ENCODE peak calls at places on chromosomes 1 and 21, in seven cellular contexts. One of them, this sample, is unnamed. For H3K36me3, the result is how much of the 10 kb centered on the place peaks cover.

GRCh38 chr1:38039386-38039933 is 7.1 kb downstream of the POU3F1 start:
- DNase-seq in HCT116: no peak
- DNase-seq in A673: peak
- DNase-seq in brain microvascular endothelial cell: no peak
- DNase-seq in prostate gland: no peak
- DNase-seq in heart left ventricle: no peak
- DNase-seq in esophagus muscularis mucosa: no peak
- DNase-seq in this sample: no peak

GRCh38 chr1:10626781-10627410 is 152.1 kb downstream of the PEX14 start:
- DNase-seq in HCT116: no peak
- DNase-seq in A673: no peak
- DNase-seq in brain microvascular endothelial cell: no peak
- DNase-seq in prostate gland: no peak
- DNase-seq in heart left ventricle: no peak
- DNase-seq in esophagus muscularis mucosa: no peak
- DNase-seq in this sample: peak

GRCh38 chr1:156060937-156061636 is at the start of gene RAB25:
- DNase-seq in HCT116: peak
- DNase-seq in A673: peak
- DNase-seq in brain microvascular endothelial cell: no peak
- DNase-seq in prostate gland: peak
- DNase-seq in heart left ventricle: peak
- DNase-seq in esophagus muscularis mucosa: no peak
- DNase-seq in this sample: peak

GRCh38 chr1:206608108-206608698 is 4.1 kb downstream of the EIF2D start:
- DNase-seq in HCT116: peak
- DNase-seq in A673: peak
- DNase-seq in brain microvascular endothelial cell: peak
- DNase-seq in prostate gland: no peak
- DNase-seq in heart left ventricle: no peak
- DNase-seq in esophagus muscularis mucosa: no peak
- DNase-seq in this sample: peak

GRCh38 chr1:60149254-60149653 is 75.7 kb upstream of the C1orf87 start:
- DNase-seq in HCT116: no peak
- DNase-seq in A673: peak
- DNase-seq in brain microvascular endothelial cell: no peak
- DNase-seq in prostate gland: peak
- DNase-seq in heart left ventricle: peak
- DNase-seq in esophagus muscularis mucosa: no peak
- DNase-seq in this sample: peak

GRCh38 chr1:46577671-46578070 is 26.2 kb upstream of the KNCN start:
- DNase-seq in HCT116: no peak
- DNase-seq in A673: no peak
- DNase-seq in brain microvascular endothelial cell: no peak
- DNase-seq in prostate gland: no peak
- DNase-seq in heart left ventricle: no peak
- DNase-seq in esophagus muscularis mucosa: no peak
- DNase-seq in this sample: no peak

GRCh38 chr1:63949965-63950364 is 176.1 kb downstream of the ROR1 start:
- DNase-seq in HCT116: no peak
- DNase-seq in A673: no peak
- DNase-seq in brain microvascular endothelial cell: no peak
- DNase-seq in prostate gland: no peak
- DNase-seq in heart left ventricle: no peak
- DNase-seq in esophagus muscularis mucosa: no peak
- DNase-seq in this sample: no peak

GRCh38 chr1:189220750-189221149 is 1256.9 kb downstream of the BRINP3 start:
- DNase-seq in HCT116: no peak
- DNase-seq in A673: peak
- DNase-seq in brain microvascular endothelial cell: no peak
- DNase-seq in prostate gland: no peak
- DNase-seq in heart left ventricle: no peak
- DNase-seq in esophagus muscularis mucosa: no peak
- DNase-seq in this sample: no peak

GRCh38 chr1:155003766-155004351 is 1.3 kb downstream of the ZBTB7B start:
- DNase-seq in HCT116: no peak
- DNase-seq in A673: peak
- DNase-seq in brain microvascular endothelial cell: no peak
- DNase-seq in prostate gland: peak
- DNase-seq in heart left ventricle: peak
- DNase-seq in esophagus muscularis mucosa: no peak
- DNase-seq in this sample: no peak

GRCh38 chr21:39217356-39218081 is 34.3 kb upstream of the PSMG1 start:
- DNase-seq in HCT116: no peak
- DNase-seq in A673: no peak
- DNase-seq in brain microvascular endothelial cell: no peak
- DNase-seq in prostate gland: no peak
- DNase-seq in heart left ventricle: no peak
- DNase-seq in esophagus muscularis mucosa: no peak
- DNase-seq in this sample: no peak

GRCh38 chr1:105138445-105138821 is 1388.7 kb downstream of the AMY1C start:
- DNase-seq in HCT116: no peak
- DNase-seq in A673: no peak
- DNase-seq in brain microvascular endothelial cell: no peak
- DNase-seq in prostate gland: no peak
- DNase-seq in heart left ventricle: no peak
- DNase-seq in esophagus muscularis mucosa: no peak
- DNase-seq in this sample: peak

GRCh38 chr1:241734533-241734932 is 82.5 kb downstream of the WDR64 start:
- DNase-seq in HCT116: no peak
- DNase-seq in A673: no peak
- DNase-seq in brain microvascular endothelial cell: no peak
- DNase-seq in prostate gland: no peak
- DNase-seq in heart left ventricle: no peak
- DNase-seq in esophagus muscularis mucosa: no peak
- DNase-seq in this sample: no peak

GRCh38 chr1:226654508-226655124 is 84.5 kb downstream of the ITPKB start:
- DNase-seq in HCT116: no peak
- DNase-seq in A673: no peak
- DNase-seq in brain microvascular endothelial cell: no peak
- DNase-seq in prostate gland: no peak
- DNase-seq in heart left ventricle: peak
- DNase-seq in esophagus muscularis mucosa: no peak
- DNase-seq in this sample: no peak

GRCh38 chr1:20194224-20194623 is 7.9 kb upstream of the PLA2G2C start:
- DNase-seq in HCT116: no peak
- DNase-seq in A673: no peak
- DNase-seq in brain microvascular endothelial cell: no peak
- DNase-seq in prostate gland: no peak
- DNase-seq in heart left ventricle: no peak
- DNase-seq in esophagus muscularis mucosa: no peak
- DNase-seq in this sample: no peak

GRCh38 chr1:93878501-93878888 is 511 bp downstream of the DNTTIP2 start:
- DNase-seq in HCT116: peak
- DNase-seq in A673: peak
- DNase-seq in brain microvascular endothelial cell: peak
- DNase-seq in prostate gland: peak
- DNase-seq in heart left ventricle: peak
- DNase-seq in esophagus muscularis mucosa: no peak
- DNase-seq in this sample: peak

GRCh38 chr1:93877529-93877928 is 1.5 kb downstream of the DNTTIP2 start:
- DNase-seq in HCT116: no peak
- DNase-seq in A673: no peak
- DNase-seq in brain microvascular endothelial cell: no peak
- DNase-seq in prostate gland: no peak
- DNase-seq in heart left ventricle: no peak
- DNase-seq in esophagus muscularis mucosa: no peak
- DNase-seq in this sample: no peak

GRCh38 chr1:93876284-93876683 is 2.7 kb downstream of the DNTTIP2 start:
- DNase-seq in HCT116: no peak
- DNase-seq in A673: no peak
- DNase-seq in brain microvascular endothelial cell: no peak
- DNase-seq in prostate gland: no peak
- DNase-seq in heart left ventricle: no peak
- DNase-seq in esophagus muscularis mucosa: no peak
- DNase-seq in this sample: no peak

GRCh38 chr1:93871356-93871755 is 7.7 kb downstream of the DNTTIP2 start:
- DNase-seq in HCT116: no peak
- DNase-seq in A673: no peak
- DNase-seq in brain microvascular endothelial cell: no peak
- DNase-seq in prostate gland: no peak
- DNase-seq in heart left ventricle: no peak
- DNase-seq in esophagus muscularis mucosa: no peak
- DNase-seq in this sample: peak

GRCh38 chr1:93874025-93874651 is 4.9 kb downstream of the DNTTIP2 start:
- DNase-seq in HCT116: no peak
- DNase-seq in A673: peak
- DNase-seq in brain microvascular endothelial cell: peak
- DNase-seq in prostate gland: no peak
- DNase-seq in heart left ventricle: no peak
- DNase-seq in esophagus muscularis mucosa: no peak
- DNase-seq in this sample: peak
- TF ChIP-seq CTCF in HCT116: peak
- TF ChIP-seq CTCF in A673: peak
- TF ChIP-seq CTCF in brain microvascular endothelial cell: peak
- TF ChIP-seq CTCF in prostate gland: peak
- TF ChIP-seq CTCF in heart left ventricle: peak
- TF ChIP-seq CTCF in esophagus muscularis mucosa: peak
- TF ChIP-seq CTCF in this sample: peak

GRCh38 chr1:25875856-25876692 is 566 bp upstream of the PAQR7 start:
- DNase-seq in HCT116: no peak
- DNase-seq in A673: no peak
- DNase-seq in brain microvascular endothelial cell: no peak
- DNase-seq in prostate gland: peak
- DNase-seq in heart left ventricle: no peak
- DNase-seq in esophagus muscularis mucosa: no peak
- DNase-seq in this sample: peak

GRCh38 chr1:25873120-25873519 is 2.4 kb downstream of the PAQR7 start:
- DNase-seq in HCT116: no peak
- DNase-seq in A673: no peak
- DNase-seq in brain microvascular endothelial cell: no peak
- DNase-seq in prostate gland: no peak
- DNase-seq in heart left ventricle: no peak
- DNase-seq in esophagus muscularis mucosa: no peak
- DNase-seq in this sample: no peak

GRCh38 chr1:25874209-25874608 is 1.3 kb downstream of the PAQR7 start:
- DNase-seq in HCT116: no peak
- DNase-seq in A673: no peak
- DNase-seq in brain microvascular endothelial cell: no peak
- DNase-seq in prostate gland: no peak
- DNase-seq in heart left ventricle: no peak
- DNase-seq in esophagus muscularis mucosa: no peak
- DNase-seq in this sample: no peak

GRCh38 chr1:25875154-25875855 is at the start of gene PAQR7:
- DNase-seq in HCT116: no peak
- DNase-seq in A673: peak
- DNase-seq in brain microvascular endothelial cell: peak
- DNase-seq in prostate gland: peak
- DNase-seq in heart left ventricle: peak
- DNase-seq in esophagus muscularis mucosa: no peak
- DNase-seq in this sample: peak

DNA sequence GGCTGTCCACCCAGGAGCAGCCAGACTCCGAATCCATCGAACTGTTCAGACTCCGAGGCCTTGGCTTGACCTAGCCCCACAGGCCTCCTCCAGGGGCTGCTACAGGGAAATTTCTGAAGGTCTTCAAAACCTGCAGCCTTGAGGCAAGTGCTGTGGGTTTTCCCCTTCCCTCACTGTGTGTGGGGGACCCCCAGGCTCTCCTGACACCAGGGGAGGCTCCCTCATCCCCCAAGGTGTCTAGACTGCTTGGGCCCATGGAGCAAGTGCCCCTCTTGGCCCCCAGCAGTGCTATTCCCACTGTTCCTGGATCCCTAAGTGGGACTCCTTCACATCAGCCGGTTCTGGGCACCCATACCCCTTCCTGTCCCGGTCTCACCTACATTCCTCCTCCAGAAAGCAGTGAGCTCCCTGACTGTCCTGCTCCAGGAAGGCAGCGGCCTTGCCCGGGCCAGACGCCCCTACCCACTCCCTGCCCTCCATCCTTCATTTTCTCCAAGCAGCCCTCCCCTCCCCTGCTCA is 814 bp downstream of the PAQR7 start:
- DNase-seq in HCT116: no peak
- DNase-seq in A673: no peak
- DNase-seq in brain microvascular endothelial cell: no peak
- DNase-seq in prostate gland: no peak
- DNase-seq in heart left ventricle: no peak
- DNase-seq in esophagus muscularis mucosa: no peak
- DNase-seq in this sample: no peak
- H3K4me3 ChIP-seq in HCT116: peak
- H3K4me3 ChIP-seq in A673: peak
- H3K4me3 ChIP-seq in brain microvascular endothelial cell: peak
- H3K4me3 ChIP-seq in prostate gland: peak
- H3K4me3 ChIP-seq in heart left ventricle: peak
- H3K4me3 ChIP-seq in esophagus muscularis mucosa: peak
- H3K4me3 ChIP-seq in this sample: peak

GRCh38 chr1:29004288-29004687 is 89.9 kb downstream of the EPB41 start:
- DNase-seq in HCT116: no peak
- DNase-seq in A673: no peak
- DNase-seq in brain microvascular endothelial cell: no peak
- DNase-seq in prostate gland: no peak
- DNase-seq in heart left ventricle: no peak
- DNase-seq in esophagus muscularis mucosa: no peak
- DNase-seq in this sample: peak

GRCh38 chr1:29002792-29003191 is 88.4 kb downstream of the EPB41 start:
- DNase-seq in HCT116: no peak
- DNase-seq in A673: no peak
- DNase-seq in brain microvascular endothelial cell: no peak
- DNase-seq in prostate gland: no peak
- DNase-seq in heart left ventricle: no peak
- DNase-seq in esophagus muscularis mucosa: no peak
- DNase-seq in this sample: peak

DNA sequence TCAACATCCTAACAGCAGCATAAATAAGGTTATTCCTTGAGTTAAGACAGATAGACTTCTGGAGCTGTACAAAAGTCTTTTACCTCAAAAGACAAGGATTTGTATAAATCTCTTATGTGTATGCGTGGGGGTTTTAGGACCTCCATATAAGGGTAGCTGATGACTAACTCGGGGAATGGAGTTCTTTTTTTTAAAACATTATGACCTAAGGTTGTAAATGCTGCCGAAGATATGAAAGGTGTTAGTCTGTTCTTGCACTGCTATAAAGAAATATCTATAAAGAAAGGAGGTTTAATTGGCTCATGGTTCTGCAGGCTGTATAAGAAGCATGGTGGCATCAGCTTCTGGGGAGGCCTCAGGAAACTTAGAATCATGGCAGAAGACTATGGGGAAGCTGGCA is 90.4 kb downstream of the EPB41 start:
- DNase-seq in HCT116: no peak
- DNase-seq in A673: no peak
- DNase-seq in brain microvascular endothelial cell: no peak
- DNase-seq in prostate gland: no peak
- DNase-seq in heart left ventricle: no peak
- DNase-seq in esophagus muscularis mucosa: no peak
- DNase-seq in this sample: no peak
- H3K36me3 ChIP-seq in HCT116: under half
- H3K36me3 ChIP-seq in A673: half or more
- H3K36me3 ChIP-seq in brain microvascular endothelial cell: under half
- H3K36me3 ChIP-seq in prostate gland: under half
- H3K36me3 ChIP-seq in heart left ventricle: under half
- H3K36me3 ChIP-seq in esophagus muscularis mucosa: under half
- H3K36me3 ChIP-seq in this sample: under half

GRCh38 chr1:31938184-31938975 is at the start of gene PTP4A2:
- DNase-seq in HCT116: peak
- DNase-seq in A673: peak
- DNase-seq in brain microvascular endothelial cell: peak
- DNase-seq in prostate gland: peak
- DNase-seq in heart left ventricle: peak
- DNase-seq in esophagus muscularis mucosa: peak
- DNase-seq in this sample: peak
- TF ChIP-seq CTCF in HCT116: peak
- TF ChIP-seq CTCF in A673: no peak
- TF ChIP-seq CTCF in brain microvascular endothelial cell: peak
- TF ChIP-seq CTCF in prostate gland: peak
- TF ChIP-seq CTCF in heart left ventricle: peak
- TF ChIP-seq CTCF in esophagus muscularis mucosa: peak
- TF ChIP-seq CTCF in this sample: peak

GRCh38 chr21:42062543-42063022 is 8.5 kb upstream of the UMODL1 start:
- DNase-seq in HCT116: no peak
- DNase-seq in A673: no peak
- DNase-seq in brain microvascular endothelial cell: no peak
- DNase-seq in prostate gland: no peak
- DNase-seq in heart left ventricle: no peak
- DNase-seq in esophagus muscularis mucosa: no peak
- DNase-seq in this sample: no peak
- H3K4me3 ChIP-seq in HCT116: no peak
- H3K4me3 ChIP-seq in A673: no peak
- H3K4me3 ChIP-seq in brain microvascular endothelial cell: no peak
- H3K4me3 ChIP-seq in prostate gland: no peak
- H3K4me3 ChIP-seq in heart left ventricle: no peak
- H3K4me3 ChIP-seq in esophagus muscularis mucosa: no peak
- H3K4me3 ChIP-seq in this sample: no peak

This sample was measured in bronchial epithelial cell.